ENCODE peak calls at places on chromosomes 3 and 15, in six cellular contexts. O is endodermal cell, V is left lung, F is pancreas, J is left ventricle myocardium inferior, P is Panc1. E is an unnamed sample.

GRCh38 chr3:66439666-66440344 is 61.0 kb downstream of the LRIG1 start:
- DNase-seq in O (no peak), J (no peak), P (no peak), F (no peak), V (no peak), E (no peak)

GRCh38 chr15:33374181-33375006 is 63.6 kb downstream of the RYR3 start:
- DNase-seq in J (no peak), P (no peak), F (no peak), O (no peak), V (no peak), E (no peak)

GRCh38 chr3:170007031-170007663 is 30.6 kb upstream of the GPR160 start:
- DNase-seq in P (no peak), V (no peak), F (no peak), J (no peak), O (no peak), E (no peak)

GRCh38 chr3:196991581-196992460 is 23.2 kb upstream of the PIGZ start:
- DNase-seq in F (peak; percentile 41), V (peak; percentile 70), P (no peak), O (peak; percentile 56), J (peak; percentile 8), E (no peak)

GRCh38 chr3:110903771-110904532 is 167.7 kb upstream of the NECTIN3 start:
- DNase-seq in V (no peak), J (no peak), O (no peak), P (no peak), F (no peak), E (no peak)

GRCh38 chr15:58136731-58137130 is 1.4 kb upstream of the AQP9 start:
- DNase-seq in J (no peak), V (no peak), P (no peak), O (no peak), F (no peak), E (no peak)

GRCh38 chr3:191774485-191774884 is 313.5 kb downstream of the PYDC2 start:
- DNase-seq in V (no peak), J (no peak), O (no peak), P (no peak), F (no peak), E (no peak)

GRCh38 chr15:94196536-94196935 is 34.8 kb upstream of the MCTP2 start:
- DNase-seq in J (no peak), V (no peak), O (no peak), P (no peak), F (no peak), E (no peak)

GRCh38 chr3:10300087-10300486 is 7.3 kb upstream of the GHRL start:
- DNase-seq in O (peak; percentile 40), J (no peak), F (no peak), V (no peak), P (no peak), E (no peak)

GRCh38 chr15:73009306-73010091 is 42.8 kb upstream of the NEO1 start:
- DNase-seq in V (no peak), F (no peak), P (no peak), O (peak; percentile 23), J (no peak), E (no peak)

GRCh38 chr3:152282813-152283212 is 14.1 kb downstream of the MBNL1 start:
- DNase-seq in F (no peak), J (no peak), P (no peak), O (no peak), V (no peak), E (no peak)

GRCh38 chr3:152285509-152285908 is 16.8 kb downstream of the MBNL1 start:
- DNase-seq in F (no peak), V (no peak), O (no peak), J (no peak), P (no peak), E (no peak)

GRCh38 chr3:152283492-152284381 is 15.0 kb downstream of the MBNL1 start:
- DNase-seq in V (no peak), J (no peak), P (no peak), O (no peak), F (no peak), E (no peak)

GRCh38 chr3:152287898-152288576 is 19.3 kb downstream of the MBNL1 start:
- DNase-seq in V (no peak), P (no peak), O (no peak), F (no peak), J (no peak), E (no peak)

DNA sequence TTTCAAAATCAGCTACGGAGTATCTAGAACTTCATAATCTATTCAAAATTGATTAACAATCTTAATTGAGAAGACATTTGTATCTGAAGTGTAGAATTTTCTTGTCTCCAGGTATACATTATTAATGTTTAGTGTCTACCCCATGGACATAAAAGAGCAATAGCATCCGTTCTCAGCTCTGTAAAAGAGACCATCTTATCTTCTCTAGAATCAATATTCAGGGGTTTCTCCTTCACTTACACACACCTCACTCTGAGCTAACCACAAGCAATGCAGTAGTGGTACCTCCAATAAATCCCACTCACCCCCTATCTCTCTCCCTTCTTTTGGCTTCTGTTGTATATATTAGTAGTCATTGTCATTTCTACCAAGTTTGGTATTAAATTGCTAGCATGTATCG is 16.2 kb downstream of the MBNL1 start:
- DNase-seq in O (no peak), J (no peak), F (no peak), V (no peak), P (no peak), E (no peak)
- H3K27ac ChIP-seq in O (no peak overlapping the region), J (peak overlapping the region; percentile 99), F (no peak overlapping the region), V (no peak overlapping the region), P (no peak overlapping the region), E (no peak overlapping the region)

DNA sequence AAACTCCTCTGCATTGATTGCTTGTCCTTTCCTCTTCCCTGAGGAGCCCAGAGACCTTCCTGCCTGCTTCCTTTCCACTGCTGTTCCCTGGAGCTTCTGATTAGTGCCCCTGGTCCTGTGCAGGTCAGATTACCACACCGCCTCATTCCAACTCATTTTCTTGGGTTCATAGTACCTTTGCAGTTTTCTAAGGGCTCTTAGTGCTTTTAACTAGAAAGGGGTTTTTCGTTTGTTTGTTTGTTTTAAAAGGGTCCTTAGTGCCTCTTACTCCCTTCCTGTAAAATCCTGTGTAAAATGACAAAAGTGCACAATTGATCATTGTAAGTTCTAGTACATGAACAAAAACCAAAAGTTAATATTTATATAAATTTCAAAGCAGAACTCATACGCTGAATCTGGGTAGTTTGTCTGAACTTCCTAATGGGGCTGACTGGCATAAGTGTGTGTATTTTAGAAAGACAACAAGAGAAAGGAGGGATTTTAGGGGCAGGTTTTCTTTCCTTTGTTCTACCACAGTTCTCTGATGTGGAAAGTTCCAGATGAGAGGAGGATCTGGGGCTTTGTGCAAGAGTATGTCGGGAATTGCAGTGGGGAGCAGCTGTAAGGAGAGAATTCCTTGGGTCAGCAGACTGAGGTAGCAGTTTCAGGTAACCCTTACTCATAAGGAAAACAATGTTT is 30.6 kb downstream of the SNRK start:
- DNase-seq in O (no peak), F (no peak), J (no peak), P (no peak), V (no peak), E (no peak)
- H3K27ac ChIP-seq in O (peak overlapping the region; percentile 41), F (no peak overlapping the region), J (peak overlapping the region; percentile 78), P (no peak overlapping the region), V (peak overlapping the region; percentile 26), E (peak overlapping the region; percentile 65)

DNA sequence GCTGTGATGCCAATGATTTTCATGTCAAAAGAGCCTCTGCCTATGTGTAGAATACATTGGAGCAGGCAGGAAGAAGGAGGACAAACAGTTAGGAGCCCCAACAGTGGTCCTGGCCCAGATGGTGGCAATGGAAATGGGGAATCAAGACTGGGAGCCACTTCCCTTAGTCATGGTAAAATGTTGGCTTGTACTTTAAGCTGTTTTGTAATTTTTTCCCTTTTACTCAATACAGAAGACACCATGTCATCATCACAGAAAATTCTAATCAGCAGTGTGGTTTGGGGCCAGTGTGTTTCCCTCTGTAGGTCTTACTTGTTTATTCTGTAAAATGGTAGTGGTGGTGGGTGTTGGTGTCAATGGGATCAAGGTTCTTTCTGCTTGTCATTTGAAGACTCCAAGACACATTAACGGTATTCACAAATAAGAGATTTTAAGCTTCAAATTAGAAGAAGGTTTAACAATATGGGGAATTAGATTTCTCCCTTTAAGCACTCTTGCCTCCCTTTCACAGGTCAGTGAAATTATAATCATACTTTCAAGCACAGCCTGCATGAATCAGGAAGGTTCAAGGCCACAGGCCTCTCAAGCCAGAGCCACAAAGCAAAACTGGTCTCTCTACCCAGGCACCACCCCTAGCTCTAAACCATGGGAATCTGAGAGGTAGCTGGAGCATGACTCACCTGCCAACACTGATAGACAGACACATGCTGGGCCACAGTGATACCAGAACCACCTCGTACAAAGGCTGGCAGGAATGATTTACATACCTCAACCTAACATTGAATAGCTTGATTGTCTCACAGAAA is 24.9 kb downstream of the SIAH2 start:
- DNase-seq in J (no peak), F (no peak), O (peak; percentile 90), V (no peak), P (no peak), E (no peak)
- H3K27ac ChIP-seq in J (peak overlapping the region; percentile 2), F (peak overlapping the region; percentile 12), O (no peak overlapping the region), V (no peak overlapping the region), P (no peak overlapping the region), E (no peak overlapping the region)

GRCh38 chr15:77373441-77373840 is 46.5 kb downstream of the PEAK1 start:
- DNase-seq in V (no peak), O (no peak), P (no peak), J (no peak), F (no peak), E (no peak)

GRCh38 chr15:77376770-77377169 is 43.1 kb downstream of the PEAK1 start:
- DNase-seq in V (no peak), F (no peak), J (no peak), O (no peak), P (no peak), E (no peak)

GRCh38 chr15:77370580-77370979 is 49.3 kb downstream of the PEAK1 start:
- DNase-seq in O (no peak), J (no peak), F (no peak), V (no peak), P (no peak), E (no peak)

GRCh38 chr15:77371850-77372249 is 48.1 kb downstream of the PEAK1 start:
- DNase-seq in J (no peak), F (no peak), O (no peak), V (no peak), P (no peak), E (no peak)

GRCh38 chr15:77375133-77375532 is 44.8 kb downstream of the PEAK1 start:
- DNase-seq in J (no peak), F (no peak), P (no peak), V (no peak), O (no peak), E (no peak)
- H3K27ac ChIP-seq in J (no peak overlapping the region), F (no peak overlapping the region), P (no peak overlapping the region), V (no peak overlapping the region), O (no peak overlapping the region), E (no peak overlapping the region)

DNA sequence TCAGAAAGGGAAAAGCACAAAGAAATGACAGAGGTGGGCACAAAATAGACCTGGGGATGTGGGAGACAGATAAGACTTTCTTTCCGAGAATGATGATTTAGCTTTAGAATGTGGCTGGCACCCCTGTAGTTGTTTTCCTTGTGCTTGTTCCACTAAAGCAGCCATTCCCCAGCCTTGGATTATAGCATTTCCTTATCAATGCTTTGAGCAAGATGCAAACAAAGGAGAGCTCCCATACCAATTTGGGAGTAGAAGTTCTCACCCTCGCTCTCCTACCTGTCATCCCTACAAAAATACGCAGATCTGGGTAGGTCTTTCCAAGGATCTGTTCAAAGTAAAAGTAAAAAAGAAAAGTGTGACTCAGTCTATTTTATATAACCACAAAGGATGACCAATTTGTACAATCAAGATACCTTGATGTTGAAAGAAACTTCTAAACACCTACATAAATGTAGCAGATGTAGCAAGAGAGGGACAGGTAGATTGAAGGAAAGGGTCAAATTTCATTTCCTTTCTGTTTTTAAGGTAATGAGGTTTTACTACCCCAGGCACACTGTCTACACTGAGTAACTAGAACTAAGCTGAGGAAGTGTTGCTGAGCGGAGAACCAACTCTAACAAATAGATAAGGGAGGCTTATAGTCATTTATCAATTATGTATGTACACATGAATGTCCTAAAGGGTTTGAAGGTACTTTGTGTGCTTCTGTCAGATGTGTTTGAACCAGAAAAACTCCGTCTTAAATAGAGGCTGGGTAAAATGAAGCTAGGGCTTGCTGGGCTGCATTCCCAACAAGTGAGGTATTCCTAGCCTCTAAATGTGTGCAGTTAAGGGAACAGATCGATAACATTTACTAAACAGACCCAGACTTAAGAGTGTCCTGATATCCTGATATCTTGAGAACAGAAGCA is 91.1 kb upstream of the LRRN1 start:
- DNase-seq in V (no peak), J (no peak), O (peak; percentile 78), P (no peak), F (no peak), E (no peak)
- H3K27ac ChIP-seq in V (no peak overlapping the region), J (no peak overlapping the region), O (peak overlapping the region; percentile 27), P (no peak overlapping the region), F (peak overlapping the region; percentile 2), E (peak overlapping the region; percentile 41)